ENCODE peak calls at places on chromosomes 1 and 21, in seven cellular contexts. Z is heart left ventricle, K is Peyer's patch, B is prostate gland, P is adrenal gland, G is uterus, R is IMR-90. I is an unnamed sample.

GRCh38 chr1:222654849-222655248 is 37.0 kb downstream of the MIA3 start:
- DNase-seq in K (peak), P (peak), G (no peak), Z (no peak), R (no peak), B (no peak), I (no peak)

GRCh38 chr1:11697893-11698210 is 6.3 kb downstream of the DRAXIN start:
- DNase-seq in G (no peak), K (no peak), B (no peak), Z (no peak), R (no peak), P (no peak), I (no peak)

GRCh38 chr21:38126677-38127271 is 130.0 kb upstream of the KCNJ15 start:
- DNase-seq in Z (peak), G (no peak), B (peak), K (no peak), P (peak), R (peak), I (peak)

GRCh38 chr1:178438432-178438831 is 58.3 kb downstream of the CLEC20A start:
- DNase-seq in Z (no peak), K (no peak), P (no peak), R (peak), G (no peak), B (no peak), I (no peak)

GRCh38 chr1:61079898-61080336 is 2.4 kb upstream of the NFIA start:
- DNase-seq in K (no peak), B (peak), P (peak), G (peak), R (peak), Z (peak), I (peak)

GRCh38 chr21:41564871-41565281 is 56.9 kb upstream of the TMPRSS2 start:
- DNase-seq in K (no peak), R (no peak), G (no peak), P (no peak), Z (no peak), B (no peak), I (peak)

GRCh38 chr1:16127676-16128337 is 28.1 kb downstream of the EPHA2 start:
- DNase-seq in B (no peak), G (peak), P (no peak), Z (peak), K (no peak), R (no peak), I (no peak)

GRCh38 chr1:25050165-25050564 is 120.1 kb upstream of the RUNX3 start:
- DNase-seq in R (no peak), K (no peak), G (no peak), Z (no peak), P (no peak), B (no peak), I (no peak)

GRCh38 chr1:111436726-111437125 is 9.2 kb upstream of the OVGP1 start:
- DNase-seq in R (peak), B (no peak), K (no peak), G (no peak), Z (no peak), P (no peak), I (no peak)

GRCh38 chr1:20123696-20124450 is 4.5 kb upstream of the PLA2G2D start:
- DNase-seq in R (no peak), K (no peak), G (no peak), P (no peak), Z (no peak), B (no peak), I (no peak)

GRCh38 chr1:156703741-156704140 is 1.6 kb downstream of the CRABP2 start:
- DNase-seq in Z (no peak), R (no peak), P (no peak), B (no peak), K (no peak), G (no peak), I (no peak)

GRCh38 chr1:201999625-202000238 is 10.7 kb upstream of the ELF3 start:
- DNase-seq in Z (no peak), R (peak), B (no peak), K (no peak), G (no peak), P (peak), I (peak)

GRCh38 chr1:224131253-224131652 is 17.3 kb downstream of the FBXO28 start:
- DNase-seq in P (no peak), G (no peak), Z (no peak), B (no peak), K (no peak), R (no peak), I (no peak)

GRCh38 chr1:201084171-201084766 is 28.0 kb downstream of the CACNA1S start:
- DNase-seq in B (no peak), K (no peak), Z (no peak), P (no peak), R (no peak), G (no peak), I (no peak)

GRCh38 chr1:88892146-88892877 is 945 bp upstream of the GTF2B start:
- DNase-seq in P (no peak), Z (no peak), K (no peak), B (no peak), G (no peak), R (peak), I (peak)

GRCh38 chr1:39852876-39853275 is 30.4 kb downstream of the TRIT1 start:
- DNase-seq in Z (no peak), P (no peak), K (no peak), B (no peak), R (no peak), G (no peak), I (no peak)

GRCh38 chr1:15525043-15525958 is 1.3 kb upstream of the CASP9 start:
- DNase-seq in R (no peak), G (peak), B (no peak), P (peak), K (peak), Z (peak), I (peak)

GRCh38 chr21:45078877-45079281 is 4.5 kb downstream of the ADARB1 start:
- DNase-seq in B (no peak), P (no peak), R (peak), K (peak), Z (no peak), G (no peak), I (no peak)

GRCh38 chr1:27542463-27543273 is 52.7 kb upstream of the WASF2 start:
- DNase-seq in Z (peak), B (peak), P (peak), G (peak), K (no peak), R (peak), I (peak)

GRCh38 chr1:175073054-175073453 is 5.4 kb downstream of the TNN start:
- DNase-seq in B (no peak), R (no peak), G (peak), Z (no peak), P (no peak), K (no peak), I (no peak)

GRCh38 chr1:213041443-213041842 is 9.6 kb upstream of the RPS6KC1 start:
- DNase-seq in B (no peak), R (peak), K (no peak), Z (no peak), G (no peak), P (no peak), I (no peak)

GRCh38 chr1:7406641-7407546 is 364.2 kb upstream of the VAMP3 start:
- DNase-seq in R (no peak), B (peak), G (no peak), P (no peak), K (peak), Z (no peak), I (no peak)

GRCh38 chr21:20971296-20971921 is 26.8 kb upstream of the NCAM2 start:
- DNase-seq in B (no peak), G (no peak), K (no peak), Z (peak), R (peak), P (peak), I (peak)

GRCh38 chr1:3468236-3469103 is 14.0 kb downstream of the ARHGEF16 start:
- DNase-seq in B (no peak), P (no peak), K (no peak), G (no peak), R (no peak), Z (peak), I (no peak)

GRCh38 chr1:24874611-24875225 is 55.4 kb downstream of the RUNX3 start:
- DNase-seq in G (no peak), K (no peak), P (no peak), B (no peak), Z (no peak), R (no peak), I (no peak)

GRCh38 chr1:165637427-165637826 is 6.4 kb downstream of the MGST3 start:
- DNase-seq in B (no peak), P (peak), K (no peak), Z (no peak), G (no peak), R (peak), I (no peak)

GRCh38 chr1:212920246-212920645 is 30.1 kb upstream of the VASH2 start:
- DNase-seq in G (no peak), B (no peak), P (no peak), R (no peak), Z (no peak), K (no peak), I (no peak)

GRCh38 chr1:236685917-236686814 is at the start of gene ACTN2:
- DNase-seq in R (no peak), P (peak), Z (peak), G (peak), K (no peak), B (no peak), I (peak)

GRCh38 chr1:154607084-154607747 is 770 bp downstream of the ADAR start:
- DNase-seq in P (no peak), Z (no peak), G (peak), K (peak), R (peak), B (peak), I (no peak)

GRCh38 chr1:109267743-109268300 is 15.1 kb downstream of the PSRC1 start:
- DNase-seq in Z (peak), K (no peak), P (no peak), G (no peak), R (no peak), B (no peak), I (no peak)

GRCh38 chr1:245687129-245687635 is 532.4 kb downstream of the KIF26B start:
- DNase-seq in R (no peak), Z (no peak), P (no peak), G (no peak), B (no peak), K (no peak), I (no peak)

GRCh38 chr1:11179125-11179524 is 10.0 kb upstream of the ANGPTL7 start:
- DNase-seq in R (no peak), Z (no peak), B (no peak), P (no peak), K (no peak), G (no peak), I (no peak)

GRCh38 chr1:9143250-9143649 is 14.3 kb upstream of the GPR157 start:
- DNase-seq in R (peak), Z (peak), K (no peak), P (peak), B (no peak), G (no peak), I (peak)

GRCh38 chr1:246576709-246577032 is 10.4 kb downstream of the CNST start:
- DNase-seq in P (no peak), R (no peak), Z (no peak), K (no peak), G (no peak), B (no peak), I (no peak)

GRCh38 chr1:36609241-36610027 is 126.7 kb upstream of the CSF3R start:
- DNase-seq in B (no peak), K (no peak), Z (no peak), P (peak), R (peak), G (no peak), I (peak)

GRCh38 chr21:39924577-39925308 is 57.5 kb downstream of the PCP4 start:
- DNase-seq in P (no peak), K (no peak), R (no peak), G (no peak), B (no peak), Z (no peak), I (peak)

DNA sequence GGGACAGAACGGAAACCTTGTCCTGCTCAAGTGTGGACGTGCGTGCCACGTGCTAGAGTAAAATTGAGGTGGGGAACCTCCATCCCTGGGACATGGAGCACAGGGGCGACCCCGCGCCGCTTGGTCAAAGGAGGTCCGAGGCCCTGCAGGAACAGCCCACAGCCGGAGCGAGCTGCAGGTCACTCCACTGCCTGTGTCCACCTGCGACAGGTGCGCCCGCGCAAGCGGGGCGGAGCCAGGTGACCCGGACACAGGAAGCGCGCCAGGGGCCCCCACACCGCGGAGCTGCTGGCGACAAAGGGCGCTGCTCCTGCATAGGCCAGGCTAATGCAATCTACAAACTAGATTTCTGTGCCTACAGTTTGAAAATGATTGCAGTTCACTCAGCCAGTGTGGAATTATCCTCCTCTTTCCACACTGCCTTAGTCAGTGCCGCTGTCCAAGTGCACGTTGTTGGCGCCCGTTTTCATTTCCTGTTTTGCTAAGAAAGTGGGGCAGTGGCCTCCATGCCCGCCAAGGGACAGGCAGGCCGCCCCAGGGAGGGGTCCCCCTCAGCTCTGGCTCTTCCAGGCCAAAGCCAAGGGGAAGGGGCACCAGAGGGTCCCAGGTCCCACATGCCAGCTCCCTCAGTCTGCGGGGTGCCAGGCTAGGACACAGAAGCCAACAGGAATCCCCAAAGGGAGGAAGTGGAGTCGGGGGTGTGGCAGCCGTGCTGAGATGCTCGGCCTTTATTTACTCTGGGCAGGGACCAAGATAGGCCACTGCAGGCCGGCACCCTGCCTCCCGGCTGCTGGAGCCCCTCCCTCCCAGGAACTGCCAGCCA is 4.3 kb upstream of the NADK start:
- DNase-seq in K (peak), G (peak), P (no peak), B (peak), R (peak), Z (peak), I (peak)
- TF ChIP-seq POLR2A in K (peak), G (no peak), P (peak), B (peak), R (no peak), Z (no peak), I (peak)

GRCh38 chr1:47002211-47002610 is 21.3 kb upstream of the CYP4X1 start:
- DNase-seq in K (no peak), Z (no peak), R (no peak), G (no peak), P (no peak), B (no peak), I (no peak)
- TF ChIP-seq CTCF in K (peak), Z (peak), R (no peak), G (no peak), P (no peak), B (peak), I (no peak)

DNA sequence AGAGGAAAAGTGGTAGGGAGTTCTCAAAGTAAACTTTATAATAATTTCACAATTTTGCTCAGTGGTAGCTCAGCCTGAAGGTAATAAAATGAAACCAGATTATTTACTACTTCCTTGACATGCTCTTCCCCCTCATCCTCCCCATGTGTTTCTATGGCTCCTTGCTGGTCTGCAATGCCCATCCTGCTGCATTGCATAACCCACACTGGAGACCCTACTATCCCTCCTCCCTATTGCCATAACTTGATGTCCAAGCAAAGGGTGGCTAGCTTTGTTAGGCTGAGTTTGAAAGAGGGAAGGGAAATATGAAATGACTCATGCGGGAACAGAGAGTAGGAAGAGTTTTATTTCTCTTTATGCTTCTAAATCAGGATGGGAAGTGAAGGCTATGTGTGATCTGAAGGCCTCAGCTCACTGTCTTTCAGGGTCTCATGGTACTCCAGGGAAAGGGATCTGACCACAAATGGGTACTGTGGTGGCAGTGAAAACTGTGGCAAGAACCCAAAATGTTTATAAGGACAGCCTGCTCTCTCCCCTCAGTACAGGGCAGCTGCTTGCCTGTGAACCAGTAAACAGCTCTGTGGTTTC is 36.4 kb upstream of the HSD17B7 start:
- DNase-seq in R (peak), K (no peak), G (peak), B (no peak), Z (no peak), P (no peak), I (no peak)
- H3K27ac ChIP-seq in R (peak), K (no peak), G (peak), B (no peak), Z (peak), P (no peak), I (no peak)

DNA sequence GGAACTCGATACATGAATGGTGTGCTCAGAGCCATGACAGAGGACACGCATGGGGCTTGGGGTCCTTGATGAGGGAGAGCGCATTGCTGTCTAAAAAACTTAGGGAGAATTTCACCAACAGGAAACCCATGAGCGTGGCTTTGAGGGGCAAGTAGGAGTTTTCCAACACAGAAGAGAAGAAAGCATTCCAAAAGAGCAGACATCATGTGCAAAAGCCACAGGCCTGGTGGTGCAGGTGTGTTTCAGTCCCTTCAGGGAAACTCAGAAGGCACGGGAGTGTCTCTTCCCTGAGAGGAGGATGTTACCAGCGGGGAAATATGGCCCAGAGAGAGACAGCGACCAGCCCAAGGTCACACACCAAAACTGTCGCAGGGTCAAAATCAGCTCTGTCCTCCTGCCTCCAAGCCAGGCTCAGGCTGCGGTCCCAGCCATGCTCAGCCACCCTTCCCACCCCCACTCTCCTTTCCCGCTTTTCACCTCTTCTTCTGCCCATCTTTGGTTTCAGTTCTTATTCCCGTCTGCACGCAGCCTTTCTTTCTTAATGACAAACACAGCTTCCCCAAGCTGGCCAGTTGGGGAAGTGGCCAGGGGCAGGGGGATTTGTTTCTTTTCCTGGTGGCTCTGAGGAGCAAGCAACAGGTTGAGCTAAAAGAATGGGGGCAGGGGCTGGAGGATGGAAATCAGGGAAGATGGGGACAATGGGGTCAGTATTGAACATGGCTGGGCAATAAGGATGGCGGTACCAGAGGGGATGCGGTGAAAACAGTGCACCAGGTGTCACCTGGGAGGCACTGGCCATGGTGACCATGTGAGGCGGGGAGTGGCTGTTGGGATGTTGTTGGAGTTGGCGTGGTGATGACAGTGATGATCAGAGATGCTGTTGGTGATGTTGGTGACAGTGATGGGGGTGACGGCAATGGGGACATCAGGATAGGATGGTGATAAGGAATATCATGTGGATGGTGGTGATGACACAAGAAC is 10.3 kb downstream of the LAPTM5 start:
- DNase-seq in B (no peak), Z (no peak), P (no peak), G (no peak), R (no peak), K (no peak), I (no peak)
- TF ChIP-seq POLR2A in B (no peak), Z (no peak), P (no peak), G (no peak), R (no peak), K (no peak), I (no peak)

GRCh38 chr1:63453232-63453631 is 69.8 kb downstream of the ITGB3BP start:
- DNase-seq in K (no peak), B (no peak), Z (no peak), P (no peak), R (no peak), G (no peak), I (no peak)

GRCh38 chr1:63458750-63459149 is 64.3 kb downstream of the ITGB3BP start:
- DNase-seq in B (no peak), R (no peak), K (no peak), P (no peak), G (no peak), Z (no peak), I (no peak)

GRCh38 chr1:63450416-63450815 is 72.6 kb downstream of the ITGB3BP start:
- DNase-seq in G (no peak), B (no peak), Z (no peak), K (no peak), P (no peak), R (no peak), I (no peak)

GRCh38 chr1:63448741-63449140 is 74.3 kb downstream of the ITGB3BP start:
- DNase-seq in P (no peak), B (no peak), K (no peak), Z (no peak), G (no peak), R (peak), I (no peak)

DNA sequence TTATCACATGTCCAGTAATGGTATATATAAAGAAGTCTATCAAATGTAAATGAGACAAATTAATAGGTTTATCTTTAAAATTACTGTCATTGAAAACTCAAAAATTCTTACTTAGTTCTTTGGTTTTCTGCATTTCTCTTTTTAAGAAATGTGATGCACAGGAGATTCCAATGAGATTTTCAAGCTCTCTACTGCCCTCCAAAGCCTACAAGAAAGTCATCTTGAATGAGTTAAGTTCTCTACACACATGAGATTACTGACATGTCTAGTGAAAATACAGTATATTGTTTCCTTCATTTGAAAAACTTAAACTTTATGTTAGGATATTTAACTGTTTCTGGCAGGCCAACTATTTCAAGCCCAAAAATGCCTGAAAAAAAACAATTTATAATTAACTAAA is 68.8 kb downstream of the ITGB3BP start:
- DNase-seq in R (peak), G (no peak), Z (no peak), P (no peak), K (no peak), B (no peak), I (no peak)
- TF ChIP-seq CTCF in R (peak), G (no peak), Z (no peak), P (no peak), K (no peak), B (no peak), I (no peak)

I was measured in body of pancreas.